ENCODE peak calls at places on chromosomes 3 and 15, in nine cellular contexts. E, H, X, K, T, D, O, F and W are unnamed samples.

GRCh38 chr3:47265008-47265407 is 17.6 kb downstream of the KIF9 start:
- DNase-seq in E (no peak), H (no peak), X (no peak), K (no peak), T (no peak), D (no peak), O (no peak), F (no peak), W (no peak)

GRCh38 chr3:86723433-86723832 is 267.5 kb downstream of the VGLL3 start:
- DNase-seq in E (no peak), H (no peak), X (no peak), K (no peak), T (no peak), D (no peak), O (no peak), F (no peak), W (no peak)

GRCh38 chr3:168828536-168828935 is 732.8 kb upstream of the GOLIM4 start:
- DNase-seq in E (no peak), H (no peak), X (no peak), K (no peak), T (no peak), D (no peak), O (no peak), F (no peak), W (no peak)

GRCh38 chr15:94535298-94536048 is 304.1 kb downstream of the MCTP2 start:
- DNase-seq in E (no peak), H (no peak), X (no peak), K (no peak), T (no peak), D (no peak), O (no peak), F (no peak), W (no peak)

GRCh38 chr15:58331562-58331902 is 100.3 kb upstream of the LIPC start:
- DNase-seq in E (no peak), H (no peak), X (no peak), K (no peak), T (no peak), D (no peak), O (no peak), F (no peak), W (no peak)

GRCh38 chr3:167736264-167736787 is 805 bp downstream of the SERPINI1 start:
- DNase-seq in E (no peak), H (no peak), X (no peak), K (no peak), T (no peak), D (no peak), O (no peak), F (no peak), W (no peak)

GRCh38 chr3:11379238-11379823 is 107.1 kb downstream of the ATG7 start:
- DNase-seq in E (peak), H (no peak), X (peak), K (no peak), T (peak), D (no peak), O (no peak), F (no peak), W (no peak)

GRCh38 chr3:5056005-5056391 is 66.1 kb upstream of the ARL8B start:
- DNase-seq in E (no peak), H (no peak), X (no peak), K (no peak), T (no peak), D (no peak), O (no peak), F (no peak), W (no peak)